ENCODE peak calls at places on chromosomes 3 and 15, in ten cellular contexts. D, Y, H, W, K, O, M, F, C and B are unnamed samples.

GRCh38 chr3:136305879-136306278 is 55.7 kb downstream of the PCCB start:
- DNase-seq in D (no peak), Y (no peak), H (peak), W (peak), K (no peak), O (peak), M (no peak), F (peak), C (no peak), B (no peak)

GRCh38 chr3:100033184-100033583 is 81.1 kb downstream of the FILIP1L start:
- DNase-seq in D (peak), Y (no peak), H (peak), W (peak), K (no peak), O (peak), M (no peak), F (no peak), C (no peak), B (no peak)

GRCh38 chr15:88331291-88331690 is 74.8 kb upstream of the NTRK3 start:
- DNase-seq in D (peak), Y (peak), H (peak), W (peak), K (no peak), O (peak), M (no peak), F (peak), C (no peak), B (no peak)

GRCh38 chr3:174035317-174035886 is 637.9 kb downstream of the NLGN1 start:
- DNase-seq in D (no peak), Y (no peak), H (peak), W (peak), K (no peak), O (peak), M (no peak), F (no peak), C (no peak), B (no peak)

GRCh38 chr3:129950318-129951046 is 24.0 kb upstream of the TRH start:
- DNase-seq in D (no peak), Y (no peak), H (no peak), W (no peak), K (no peak), O (no peak), M (no peak), F (no peak), C (no peak), B (no peak)

GRCh38 chr3:51969841-51970240 is 2.6 kb upstream of the PCBP4 start:
- DNase-seq in D (no peak), Y (no peak), H (no peak), W (no peak), K (no peak), O (no peak), M (no peak), F (no peak), C (no peak), B (no peak)

GRCh38 chr3:182527745-182528144 is 265.6 kb upstream of the ATP11B start:
- DNase-seq in D (peak), Y (no peak), H (no peak), W (no peak), K (no peak), O (no peak), M (no peak), F (no peak), C (no peak), B (no peak)

GRCh38 chr15:90141646-90142045 is 39.4 kb upstream of the IDH2 start:
- DNase-seq in D (no peak), Y (no peak), H (peak), W (peak), K (no peak), O (peak), M (no peak), F (no peak), C (no peak), B (no peak)

GRCh38 chr3:29513236-29513635 is 232.4 kb downstream of the RBMS3 start:
- DNase-seq in D (no peak), Y (no peak), H (no peak), W (peak), K (no peak), O (peak), M (no peak), F (peak), C (peak), B (no peak)

GRCh38 chr3:37779289-37780152 is 82.2 kb upstream of the CTDSPL start:
- DNase-seq in D (peak), Y (peak), H (peak), W (peak), K (no peak), O (peak), M (no peak), F (peak), C (peak), B (no peak)

GRCh38 chr3:111069974-111070751 is 1.5 kb upstream of the NECTIN3 start:
- DNase-seq in D (no peak), Y (peak), H (no peak), W (peak), K (peak), O (peak), M (no peak), F (no peak), C (peak), B (no peak)

GRCh38 chr15:77002954-77003912 is 8.3 kb downstream of the PSTPIP1 start:
- DNase-seq in D (no peak), Y (no peak), H (no peak), W (no peak), K (peak), O (no peak), M (peak), F (no peak), C (no peak), B (no peak)

GRCh38 chr15:97991972-97992541 is 31.6 kb downstream of the ARRDC4 start:
- DNase-seq in D (no peak), Y (no peak), H (no peak), W (no peak), K (no peak), O (no peak), M (no peak), F (no peak), C (no peak), B (no peak)

GRCh38 chr3:134463676-134464611 is 21.8 kb downstream of the ANAPC13 start:
- DNase-seq in D (no peak), Y (peak), H (peak), W (peak), K (peak), O (peak), M (no peak), F (peak), C (peak), B (peak)

GRCh38 chr3:171374661-171375285 is 85.4 kb downstream of the TNIK start:
- DNase-seq in D (no peak), Y (no peak), H (peak), W (peak), K (no peak), O (peak), M (no peak), F (no peak), C (no peak), B (no peak)

GRCh38 chr15:62742409-62743171 is 300.0 kb upstream of the TPM1 start:
- DNase-seq in D (peak), Y (peak), H (peak), W (peak), K (peak), O (peak), M (no peak), F (peak), C (peak), B (peak)

DNA sequence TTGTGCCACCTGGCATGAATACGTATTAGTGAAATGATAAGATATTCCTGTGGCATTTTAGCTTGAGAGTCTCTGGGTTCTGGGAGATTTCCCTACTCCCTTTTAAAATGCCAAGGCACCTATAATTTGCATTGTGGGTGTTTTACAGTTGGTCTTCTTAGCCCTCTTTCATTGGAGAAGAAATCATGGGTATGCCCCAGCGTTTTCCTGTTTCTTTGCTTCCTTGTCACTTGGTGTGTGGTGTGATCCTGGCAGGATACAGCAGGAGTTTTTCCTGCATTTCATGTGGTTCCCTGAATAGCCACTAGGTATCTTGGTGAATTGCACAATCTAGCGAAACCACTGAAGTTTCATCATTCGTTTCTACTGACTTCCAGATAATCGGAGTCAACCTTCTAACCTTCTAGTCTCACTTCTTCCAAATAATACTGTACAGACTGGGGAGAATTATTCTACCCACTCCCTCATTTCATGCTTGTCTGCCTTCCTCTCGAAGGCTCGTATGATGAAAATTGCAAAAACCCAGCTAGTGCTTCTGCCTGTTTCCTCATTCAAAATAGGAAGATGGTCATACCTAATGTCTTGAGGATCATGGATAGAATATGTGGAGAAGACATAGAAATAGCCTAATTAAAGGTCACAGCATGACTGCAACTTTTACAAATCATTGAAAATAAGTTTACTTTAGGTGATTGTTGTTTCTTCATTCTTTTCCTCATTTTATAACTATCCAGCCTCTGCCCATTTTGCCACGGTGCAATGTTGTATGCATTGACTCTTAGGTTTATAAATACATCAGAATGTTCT is 2.7 kb downstream of the BHLHE40 start:
- DNase-seq in D (peak), Y (no peak), H (peak), W (peak), K (no peak), O (peak), M (no peak), F (no peak), C (no peak), B (no peak)
- H3K4me3 ChIP-seq in D (peak), Y (no peak), H (peak), W (peak), K (peak), O (peak), M (peak), F (no peak), C (peak), B (peak)

DNA sequence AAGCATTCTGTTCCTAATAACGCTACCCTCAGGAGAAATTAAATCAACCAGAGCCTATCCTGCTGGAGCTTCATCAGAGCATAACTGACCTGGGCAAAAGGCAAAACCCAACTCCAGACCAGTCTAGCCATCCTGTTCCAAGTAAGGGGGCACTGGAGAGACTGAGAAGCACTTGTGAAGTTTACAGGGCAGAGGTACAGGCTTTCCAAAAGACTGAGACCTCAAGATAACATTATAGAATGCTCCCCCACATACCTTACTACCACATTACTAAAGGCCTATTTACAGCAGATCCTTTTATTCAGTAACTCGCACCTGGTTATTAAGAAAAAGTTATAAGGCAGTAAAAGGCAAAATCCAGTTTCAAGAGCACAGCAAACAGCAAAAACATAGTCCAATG is 35.5 kb downstream of the RFX7 start:
- DNase-seq in D (no peak), Y (no peak), H (peak), W (no peak), K (no peak), O (no peak), M (no peak), F (no peak), C (no peak), B (no peak)
- H3K4me3 ChIP-seq in D (no peak), Y (no peak), H (no peak), W (no peak), K (no peak), O (no peak), M (peak), F (no peak), C (no peak), B (no peak)

GRCh38 chr3:13280856-13281656 is 139.1 kb downstream of the NUP210 start:
- DNase-seq in D (no peak), Y (no peak), H (no peak), W (no peak), K (peak), O (no peak), M (no peak), F (no peak), C (no peak), B (no peak)
- H3K4me3 ChIP-seq in D (no peak), Y (no peak), H (no peak), W (no peak), K (peak), O (no peak), M (no peak), F (no peak), C (no peak), B (peak)

GRCh38 chr15:55741592-55742497 is 1.1 kb downstream of the PRTG start:
- DNase-seq in D (peak), Y (peak), H (no peak), W (no peak), K (peak), O (peak), M (no peak), F (peak), C (no peak), B (no peak)
- H3K4me3 ChIP-seq in D (peak), Y (peak), H (peak), W (peak), K (peak), O (peak), M (peak), F (peak), C (peak), B (peak)